ENCODE peak calls at places on chromosomes 3 and 15, in five cellular contexts. P, G, K, X and W are unnamed samples.

GRCh38 chr3:153195480-153195879 is 33.5 kb downstream of the RAP2B start:
- DNase-seq in P (no peak), G (no peak), K (no peak), X (no peak), W (no peak)

GRCh38 chr15:52518972-52519371 is 9.7 kb downstream of the MYO5A start:
- DNase-seq in P (no peak), G (no peak), K (no peak), X (no peak), W (no peak)

GRCh38 chr3:124553178-124553577 is 177.1 kb upstream of the UMPS start:
- DNase-seq in P (no peak), G (no peak), K (no peak), X (no peak), W (no peak)

GRCh38 chr15:51377038-51377761 is 35.7 kb downstream of the GLDN start:
- DNase-seq in P (no peak), G (no peak), K (no peak), X (peak), W (peak)

GRCh38 chr3:25291524-25291923 is 136.5 kb upstream of the RARB start:
- DNase-seq in P (no peak), G (no peak), K (no peak), X (no peak), W (no peak)

GRCh38 chr3:9291991-9292390 is 42.5 kb upstream of the SRGAP3 start:
- DNase-seq in P (no peak), G (no peak), K (no peak), X (no peak), W (no peak)

GRCh38 chr3:189848636-189849035 is 217.4 kb downstream of the TP63 start:
- DNase-seq in P (no peak), G (no peak), K (no peak), X (peak), W (no peak)

GRCh38 chr3:50624634-50625033 is 7.7 kb downstream of the MAPKAPK3 start:
- DNase-seq in P (no peak), G (no peak), K (no peak), X (no peak), W (no peak)

GRCh38 chr15:76386178-76386577 is 49.6 kb downstream of the ISL2 start:
- DNase-seq in P (no peak), G (no peak), K (no peak), X (no peak), W (no peak)

GRCh38 chr3:27960133-27960532 is 238.0 kb upstream of the EOMES start:
- DNase-seq in P (no peak), G (no peak), K (no peak), X (peak), W (peak)

GRCh38 chr15:67696087-67696486 is 129.2 kb upstream of the SKOR1 start:
- DNase-seq in P (no peak), G (no peak), K (no peak), X (no peak), W (no peak)

GRCh38 chr3:78969483-78969882 is 798.3 kb downstream of the ROBO1 start:
- DNase-seq in P (no peak), G (no peak), K (no peak), X (peak), W (peak)

GRCh38 chr3:63588897-63589296 is 63.6 kb upstream of the SNTN start:
- DNase-seq in P (no peak), G (no peak), K (no peak), X (no peak), W (no peak)

GRCh38 chr3:182118081-182118480 is 406.4 kb downstream of the SOX2 start:
- DNase-seq in P (no peak), G (no peak), K (no peak), X (no peak), W (no peak)

GRCh38 chr15:25684521-25685215 is 178.5 kb downstream of the ATP10A start:
- DNase-seq in P (no peak), G (peak), K (no peak), X (peak), W (peak)

GRCh38 chr3:192935441-192935840 is 17.8 kb upstream of the MB21D2 start:
- DNase-seq in P (no peak), G (no peak), K (no peak), X (no peak), W (no peak)

GRCh38 chr3:146222204-146223046 is 28.5 kb downstream of the PLSCR4 start:
- DNase-seq in P (no peak), G (no peak), K (no peak), X (peak), W (no peak)

GRCh38 chr3:168267179-168267578 is 171.5 kb upstream of the GOLIM4 start:
- DNase-seq in P (no peak), G (no peak), K (no peak), X (no peak), W (no peak)

GRCh38 chr3:37474936-37475335 is 300.6 kb upstream of the LRRFIP2 start:
- DNase-seq in P (no peak), G (no peak), K (no peak), X (peak), W (no peak)

GRCh38 chr3:153767601-153768558 is 353.3 kb upstream of the ARHGEF26 start:
- DNase-seq in P (no peak), G (no peak), K (no peak), X (no peak), W (no peak)

GRCh38 chr3:133830071-133830470 is 24.5 kb downstream of the SRPRB start:
- DNase-seq in P (no peak), G (no peak), K (no peak), X (no peak), W (no peak)

GRCh38 chr3:40116478-40117162 is 192.9 kb upstream of the EIF1B start:
- DNase-seq in P (no peak), G (no peak), K (no peak), X (peak), W (peak)

GRCh38 chr3:24155291-24155690 is 210.2 kb downstream of the NR1D2 start:
- DNase-seq in P (no peak), G (no peak), K (no peak), X (no peak), W (no peak)

GRCh38 chr3:60707452-60708020 is 543.7 kb downstream of the FHIT start:
- DNase-seq in P (no peak), G (no peak), K (no peak), X (no peak), W (peak)

GRCh38 chr15:67945951-67946700 is 106.3 kb upstream of the RNU6-1 start:
- DNase-seq in P (no peak), G (no peak), K (peak), X (peak), W (peak)

GRCh38 chr3:11154036-11154952 is at the start of gene HRH1:
- DNase-seq in P (no peak), G (peak), K (no peak), X (peak), W (no peak)

GRCh38 chr15:99016680-99017321 is 9.2 kb upstream of the PGPEP1L start:
- DNase-seq in P (no peak), G (no peak), K (no peak), X (no peak), W (peak)

GRCh38 chr3:168870892-168871291 is 775.2 kb upstream of the GOLIM4 start:
- DNase-seq in P (no peak), G (no peak), K (no peak), X (peak), W (no peak)

GRCh38 chr3:28836199-28836598 is 444.7 kb upstream of the RBMS3 start:
- DNase-seq in P (no peak), G (no peak), K (no peak), X (no peak), W (no peak)

GRCh38 chr3:185069583-185070030 is 83.3 kb downstream of the C3orf70 start:
- DNase-seq in P (no peak), G (no peak), K (no peak), X (no peak), W (no peak)

GRCh38 chr3:38039899-38040261 is 872 bp downstream of the DLEC1 start:
- DNase-seq in P (no peak), G (peak), K (peak), X (peak), W (peak)

GRCh38 chr3:43770426-43771103 is 79.8 kb downstream of the ABHD5 start:
- DNase-seq in P (peak), G (peak), K (no peak), X (peak), W (peak)

GRCh38 chr15:34337557-34338306 is at the start of gene SLC12A6:
- DNase-seq in P (peak), G (peak), K (peak), X (peak), W (peak)

GRCh38 chr15:34334676-34335075 is 2.9 kb downstream of the SLC12A6 start:
- DNase-seq in P (no peak), G (no peak), K (no peak), X (no peak), W (no peak)

GRCh38 chr15:34335176-34335575 is 2.4 kb downstream of the SLC12A6 start:
- DNase-seq in P (no peak), G (no peak), K (peak), X (peak), W (no peak)

GRCh38 chr15:34336947-34337556 is 529 bp downstream of the SLC12A6 start:
- DNase-seq in P (no peak), G (no peak), K (peak), X (no peak), W (no peak)

DNA sequence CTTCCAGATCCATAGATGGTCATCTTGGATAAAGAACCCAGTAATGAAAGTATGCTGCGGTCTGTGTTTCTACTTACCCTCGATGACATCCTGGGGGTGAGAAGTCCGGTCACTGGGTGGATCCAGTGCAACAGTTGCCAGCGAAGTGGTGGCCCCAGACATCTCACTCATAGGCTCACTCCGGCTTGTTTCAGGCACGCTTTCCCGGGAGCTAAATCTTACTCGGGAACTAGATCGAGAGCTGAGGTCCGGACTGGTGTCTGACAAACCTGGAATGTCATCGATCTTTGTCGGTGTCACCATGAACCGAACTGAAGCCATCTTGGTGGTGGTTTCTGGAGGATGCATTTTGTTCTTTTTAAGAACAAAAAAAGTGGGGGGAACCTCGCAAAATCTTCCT is 1.2 kb downstream of the SLC12A6 start:
- DNase-seq in P (no peak), G (no peak), K (peak), X (no peak), W (no peak)
- H3K4me3 ChIP-seq in P (no peak), G (peak), K (peak), X (no peak), W (no peak)

DNA sequence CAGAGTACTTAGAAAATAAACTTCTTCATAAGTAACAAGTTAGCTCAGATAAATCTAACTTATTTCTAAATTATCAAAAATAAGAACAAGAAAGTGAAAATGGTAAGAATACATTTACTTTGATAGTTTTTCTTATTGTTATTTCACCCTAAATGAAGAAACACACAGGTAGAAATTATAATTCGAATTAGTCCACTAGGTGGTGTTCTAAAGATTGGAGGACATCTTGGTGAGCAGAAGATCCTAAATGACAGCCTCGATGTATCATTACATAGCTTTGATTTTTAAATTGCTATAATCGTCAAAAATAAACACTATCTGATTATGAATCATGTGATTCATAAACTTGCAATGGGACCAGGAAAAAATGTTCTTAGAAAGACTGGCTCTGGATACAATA is 280.8 kb upstream of the UBE2E2 start:
- DNase-seq in P (no peak), G (no peak), K (peak), X (peak), W (peak)
- TF ChIP-seq CTCF in P (no peak), G (no peak), K (no peak), X (peak), W (peak)

GRCh38 chr15:74240897-74241614 is 4.9 kb downstream of the CCDC33 start:
- DNase-seq in P (no peak), G (no peak), K (no peak), X (no peak), W (no peak)

GRCh38 chr15:74245342-74245931 is 9.3 kb downstream of the CCDC33 start:
- DNase-seq in P (no peak), G (no peak), K (peak), X (no peak), W (no peak)

GRCh38 chr15:74243431-74243830 is 7.3 kb downstream of the CCDC33 start:
- DNase-seq in P (no peak), G (no peak), K (no peak), X (no peak), W (no peak)

GRCh38 chr15:74242296-74242929 is 6.3 kb downstream of the CCDC33 start:
- DNase-seq in P (peak), G (no peak), K (no peak), X (peak), W (peak)

DNA sequence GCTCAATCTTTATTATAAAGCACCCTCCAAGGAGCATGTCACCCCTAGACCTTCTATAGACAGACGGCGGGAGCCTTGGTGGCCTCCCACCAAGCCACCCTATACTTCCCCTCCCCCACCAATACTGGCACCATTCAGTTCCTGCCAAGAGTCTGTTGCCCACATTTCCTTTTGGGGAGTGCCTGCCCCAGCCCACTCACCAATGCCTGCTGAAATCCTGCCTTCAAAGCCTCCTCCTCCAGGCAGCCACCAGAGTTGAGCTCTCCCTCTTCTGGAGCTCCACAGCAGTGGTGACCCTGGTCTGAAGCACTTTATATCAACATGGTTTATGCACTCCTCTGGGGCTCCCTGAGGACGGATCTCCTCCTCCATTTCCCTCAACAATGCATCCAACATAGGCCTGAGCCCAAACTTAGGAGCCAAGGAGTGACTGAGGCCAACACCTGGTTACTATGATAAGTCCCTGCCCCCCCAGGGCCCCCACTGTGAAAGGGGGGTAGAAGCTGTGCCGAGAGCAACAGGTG is 8.8 kb downstream of the CCDC33 start:
- DNase-seq in P (no peak), G (no peak), K (no peak), X (no peak), W (no peak)
- H3K4me3 ChIP-seq in P (no peak), G (no peak), K (no peak), X (no peak), W (no peak)

GRCh38 chr15:69951511-69952209 is 146.1 kb downstream of the TLE3 start:
- DNase-seq in P (no peak), G (no peak), K (no peak), X (peak), W (peak)
- TF ChIP-seq CTCF in P (no peak), G (no peak), K (no peak), X (peak), W (peak)

GRCh38 chr15:82043726-82044372 is 2.0 kb downstream of the MEX3B start:
- DNase-seq in P (no peak), G (no peak), K (no peak), X (peak), W (no peak)
- H3K4me3 ChIP-seq in P (no peak), G (peak), K (peak), X (peak), W (peak)

DNA sequence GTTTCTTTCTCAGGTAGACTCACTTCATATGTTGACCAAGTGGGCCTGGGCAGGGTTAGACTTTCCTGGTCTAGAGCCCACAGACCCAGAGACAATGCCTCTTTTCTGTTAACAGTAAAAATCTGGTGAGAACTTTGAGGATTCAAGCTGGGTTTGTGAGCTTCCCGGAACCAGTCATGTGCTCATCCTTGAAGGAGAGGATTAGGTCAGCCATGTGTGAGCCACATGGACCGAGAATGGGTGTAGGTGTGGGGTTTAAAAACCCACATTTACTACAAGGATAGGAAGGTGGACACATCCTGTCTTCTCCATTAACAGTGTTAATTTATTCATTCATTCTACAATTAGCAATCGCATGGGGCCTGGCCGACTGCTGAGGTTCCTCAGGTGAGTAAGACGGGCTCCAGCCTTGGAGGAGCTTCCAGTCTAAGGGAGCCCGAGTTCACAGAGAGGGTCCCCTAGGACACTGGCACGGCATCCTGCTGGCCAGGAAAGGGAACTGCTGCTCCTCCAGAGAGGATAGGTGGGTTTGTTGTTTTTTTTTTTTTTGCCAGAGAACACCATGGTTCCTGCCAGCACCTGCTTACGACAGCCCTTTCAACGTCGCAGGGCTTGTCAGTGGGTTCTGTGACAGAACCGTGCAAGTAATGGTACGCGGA is 69.0 kb downstream of the SQOR start:
- DNase-seq in P (no peak), G (no peak), K (no peak), X (no peak), W (no peak)
- TF ChIP-seq CTCF in P (no peak), G (no peak), K (peak), X (peak), W (peak)

GRCh38 chr3:197795200-197795599 is 4.1 kb downstream of the LRCH3 start:
- DNase-seq in P (no peak), G (peak), K (no peak), X (peak), W (peak)

GRCh38 chr3:197792019-197792647 is 1.1 kb downstream of the LRCH3 start:
- DNase-seq in P (no peak), G (no peak), K (peak), X (peak), W (peak)

GRCh38 chr3:197791120-197792018 is at the start of gene LRCH3:
- DNase-seq in P (peak), G (peak), K (peak), X (peak), W (peak)

GRCh38 chr3:197794115-197794514 is 3.1 kb downstream of the LRCH3 start:
- DNase-seq in P (no peak), G (no peak), K (peak), X (no peak), W (no peak)

GRCh38 chr3:197793246-197793645 is 2.2 kb downstream of the LRCH3 start:
- DNase-seq in P (no peak), G (no peak), K (peak), X (peak), W (peak)
- H3K4me3 ChIP-seq in P (no peak), G (peak), K (peak), X (no peak), W (no peak)

GRCh38 chr3:54034971-54035370 is 87.4 kb upstream of the CACNA2D3 start:
- DNase-seq in P (no peak), G (no peak), K (no peak), X (peak), W (no peak)
- TF ChIP-seq CTCF in P (no peak), G (no peak), K (no peak), X (no peak), W (no peak)

GRCh38 chr3:148208975-148209374 is 488.7 kb upstream of the AGTR1 start:
- DNase-seq in P (no peak), G (no peak), K (no peak), X (no peak), W (no peak)

GRCh38 chr3:148205945-148206845 is 491.5 kb upstream of the AGTR1 start:
- DNase-seq in P (no peak), G (no peak), K (no peak), X (peak), W (peak)

GRCh38 chr3:148202386-148202785 is 495.3 kb upstream of the AGTR1 start:
- DNase-seq in P (no peak), G (no peak), K (no peak), X (no peak), W (no peak)

GRCh38 chr3:148203263-148204010 is 494.3 kb upstream of the AGTR1 start:
- DNase-seq in P (no peak), G (no peak), K (peak), X (peak), W (peak)
- H3K4me3 ChIP-seq in P (no peak), G (no peak), K (no peak), X (no peak), W (peak)